ENCODE peak calls at places on chromosomes 5 and 9, in four cellular contexts. R is IMR-90, S is K562, U is GM12878. Y is an unnamed sample.

GRCh38 chr5:149069711-149070110 is 6.8 kb upstream of the SH3TC2 start:
- DNase-seq in R (no peak), S (no peak), U (no peak), Y (no peak)

GRCh38 chr9:133701321-133701980 is 36.7 kb downstream of the SARDH start:
- DNase-seq in S (no peak), U (no peak), R (no peak), Y (no peak)

GRCh38 chr5:172885594-172886340 is 51.7 kb downstream of the ERGIC1 start:
- DNase-seq in S (no peak), U (no peak), R (no peak), Y (no peak)

GRCh38 chr9:115018547-115019435 is 88.4 kb upstream of the TNFSF8 start:
- DNase-seq in U (no peak), S (no peak), R (peak; percentile 97), Y (no peak)

GRCh38 chr5:42991477-42992034 is 48.6 kb downstream of the ANXA2R start:
- DNase-seq in U (no peak), R (peak; percentile 24), S (no peak), Y (no peak)

GRCh38 chr9:89359018-89359417 is 40.7 kb downstream of the SECISBP2 start:
- DNase-seq in S (no peak), R (no peak), U (no peak), Y (peak; percentile 28)

GRCh38 chr9:120438111-120438510 is 141.9 kb downstream of the CDK5RAP2 start:
- DNase-seq in R (peak; percentile 41), S (no peak), U (no peak), Y (peak; percentile 70)

GRCh38 chr9:108665856-108666784 is 189.7 kb downstream of the ACTL7B start:
- DNase-seq in R (peak; percentile 2), S (no peak), U (no peak), Y (no peak)

GRCh38 chr5:61623401-61624069 is 291.5 kb downstream of the ZSWIM6 start:
- DNase-seq in R (no peak), U (no peak), S (peak; percentile 17), Y (peak; percentile 21)

GRCh38 chr9:124414612-124415011 is 630 bp downstream of the PSMB7 start:
- DNase-seq in S (no peak), R (no peak), U (no peak), Y (peak; percentile 17)

GRCh38 chr9:107397076-107398049 is 92.2 kb downstream of the KLF4 start:
- DNase-seq in R (peak; percentile 37), U (no peak), S (no peak), Y (no peak)

GRCh38 chr5:139650689-139651501 is 2.7 kb downstream of the CXXC5 start:
- DNase-seq in R (no peak), U (no peak), S (peak; percentile 54), Y (no peak)

GRCh38 chr5:139653616-139654015 is 5.5 kb downstream of the CXXC5 start:
- DNase-seq in R (no peak), S (peak; percentile 7), U (no peak), Y (no peak)

GRCh38 chr5:139651502-139651862 is 3.3 kb downstream of the CXXC5 start:
- DNase-seq in R (no peak), S (no peak), U (no peak), Y (no peak)

GRCh38 chr5:139652788-139653241 is 4.7 kb downstream of the CXXC5 start:
- DNase-seq in U (no peak), S (peak; percentile 22), R (no peak), Y (no peak)

GRCh38 chr5:139651863-139652787 is 4.0 kb downstream of the CXXC5 start:
- DNase-seq in U (peak; percentile 85), S (peak; percentile 87), R (peak; percentile 94), Y (peak; percentile 73)
- TF ChIP-seq FOS in U (no peak), S (no peak), R (peak; percentile 14), Y (no peak)

DNA sequence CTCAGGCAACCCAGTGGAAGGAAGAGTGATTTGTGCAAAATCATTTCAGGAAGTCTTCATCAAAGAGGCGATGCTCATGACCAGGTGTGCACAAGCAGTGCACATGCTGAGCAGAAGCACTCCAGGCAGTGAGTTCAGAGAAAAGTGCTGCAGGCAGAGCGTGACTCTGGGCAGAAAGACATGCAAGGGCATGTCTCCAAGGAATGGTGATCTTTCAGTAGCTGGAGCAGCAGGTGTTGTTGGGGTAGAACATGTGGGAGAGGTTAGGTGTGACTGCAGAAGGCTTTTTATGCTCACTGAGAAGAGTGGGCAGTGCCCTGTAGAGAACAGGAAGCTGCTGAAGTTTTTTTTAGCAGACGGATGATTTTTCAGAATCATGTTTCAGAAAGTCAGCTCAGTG is 545.5 kb upstream of the TLE4 start:
- DNase-seq in U (peak; percentile 41), R (no peak), S (no peak), Y (peak; percentile 2)
- TF ChIP-seq FOS in U (no peak), R (no peak), S (no peak), Y (no peak)

DNA sequence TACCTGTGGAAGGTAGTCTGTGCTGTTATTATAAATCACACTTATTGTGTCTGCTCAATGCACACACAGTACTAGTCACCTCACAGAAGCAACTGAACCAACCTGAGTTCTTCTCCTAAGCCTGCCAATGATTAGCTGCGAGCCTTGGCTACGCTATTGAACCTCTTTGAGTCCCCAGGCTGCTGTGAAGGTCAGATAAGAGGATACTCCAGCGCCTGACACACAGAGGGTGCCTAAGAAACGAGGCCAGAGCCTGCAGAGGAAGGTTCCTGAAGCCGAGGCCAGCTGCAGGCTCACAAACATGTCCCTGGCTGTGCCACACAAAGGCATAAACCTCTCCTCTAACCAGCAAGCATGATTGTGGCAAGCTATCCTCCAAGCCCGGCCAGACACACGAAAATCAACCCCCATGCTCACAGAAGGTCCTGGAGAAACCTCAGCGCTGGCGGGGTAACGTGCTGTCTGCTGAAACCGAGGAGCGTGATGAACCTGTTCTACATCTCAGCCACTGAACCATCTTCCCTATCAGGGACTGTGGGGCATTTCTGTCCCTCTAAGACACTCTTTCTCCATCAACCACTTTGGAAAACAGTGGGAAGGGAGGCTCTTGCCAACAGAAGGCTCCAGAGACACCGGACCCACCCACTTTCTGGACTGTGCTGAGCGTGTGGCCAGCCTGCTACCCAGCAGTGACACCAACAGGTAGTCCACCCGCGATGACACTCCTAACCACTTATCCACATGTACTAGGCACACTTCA is 53.2 kb upstream of the SLC25A51 start:
- DNase-seq in R (no peak), U (no peak), S (peak; percentile 58), Y (no peak)
- TF ChIP-seq FOS in R (no peak), U (no peak), S (no peak), Y (no peak)

GRCh38 chr5:153352685-153353219 is 137.7 kb upstream of the GRIA1 start:
- DNase-seq in R (no peak), U (peak; percentile 44), S (no peak), Y (no peak)
- TF ChIP-seq FOS in R (no peak), U (no peak), S (no peak), Y (no peak)

GRCh38 chr5:16726538-16726946 is 109.7 kb upstream of the RETREG1 start:
- DNase-seq in R (peak; percentile 28), U (peak; percentile 12), S (no peak), Y (peak; percentile 93)
- TF ChIP-seq FOS in R (no peak), U (no peak), S (no peak), Y (peak; percentile 18)

GRCh38 chr9:69933445-69933844 is 110.2 kb upstream of the MAMDC2 start:
- DNase-seq in S (no peak), R (no peak), U (no peak), Y (no peak)

GRCh38 chr9:69932901-69933300 is 110.7 kb upstream of the MAMDC2 start:
- DNase-seq in S (peak; percentile 6), R (no peak), U (no peak), Y (peak; percentile 44)

GRCh38 chr9:69937830-69938535 is 105.7 kb upstream of the MAMDC2 start:
- DNase-seq in S (no peak), R (no peak), U (no peak), Y (no peak)

GRCh38 chr9:69937358-69937757 is 106.3 kb upstream of the MAMDC2 start:
- DNase-seq in S (no peak), R (peak; percentile 47), U (no peak), Y (no peak)

DNA sequence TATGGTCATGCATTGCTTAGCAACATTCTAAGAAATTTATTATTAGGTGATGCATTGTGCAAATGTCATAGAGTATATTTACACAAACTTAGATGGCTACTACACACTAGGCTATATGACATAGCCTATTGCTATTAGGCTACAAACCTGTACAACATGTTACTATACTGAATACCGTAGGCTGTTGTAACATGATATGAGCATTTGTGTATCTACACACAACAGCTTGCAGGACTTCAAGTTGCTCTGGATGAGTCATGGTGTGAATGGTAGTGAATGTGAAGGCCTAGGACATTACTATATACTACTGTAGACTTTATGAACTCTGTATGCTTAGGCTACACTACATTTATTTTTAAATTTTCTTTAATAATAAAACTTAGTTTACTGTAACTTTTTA is 107.2 kb upstream of the MAMDC2 start:
- DNase-seq in R (peak; percentile 93), U (no peak), S (peak; percentile 8), Y (no peak)
- TF ChIP-seq FOS in R (peak; percentile 77), U (no peak), S (no peak), Y (peak; percentile 54)

GRCh38 chr5:73339165-73339564 is 109.4 kb downstream of the FOXD1 start:
- DNase-seq in R (no peak), S (no peak), U (no peak), Y (no peak)
- TF ChIP-seq FOS in R (no peak), S (no peak), U (no peak), Y (no peak)

GRCh38 chr5:165502893-165503696 is 1997.7 kb downstream of the MAT2B start:
- DNase-seq in R (peak; percentile 18), U (no peak), S (no peak), Y (peak; percentile 10)
- TF ChIP-seq FOS in R (no peak), U (no peak), S (no peak), Y (no peak)

GRCh38 chr9:82035332-82035731 is 46.8 kb downstream of the SPATA31D1 start:
- DNase-seq in U (no peak), S (no peak), R (peak; percentile 72), Y (no peak)

GRCh38 chr9:82036101-82036500 is 47.5 kb downstream of the SPATA31D1 start:
- DNase-seq in U (no peak), S (no peak), R (no peak), Y (no peak)

GRCh38 chr9:82037126-82037525 is 48.6 kb downstream of the SPATA31D1 start:
- DNase-seq in S (no peak), U (no peak), R (no peak), Y (no peak)

DNA sequence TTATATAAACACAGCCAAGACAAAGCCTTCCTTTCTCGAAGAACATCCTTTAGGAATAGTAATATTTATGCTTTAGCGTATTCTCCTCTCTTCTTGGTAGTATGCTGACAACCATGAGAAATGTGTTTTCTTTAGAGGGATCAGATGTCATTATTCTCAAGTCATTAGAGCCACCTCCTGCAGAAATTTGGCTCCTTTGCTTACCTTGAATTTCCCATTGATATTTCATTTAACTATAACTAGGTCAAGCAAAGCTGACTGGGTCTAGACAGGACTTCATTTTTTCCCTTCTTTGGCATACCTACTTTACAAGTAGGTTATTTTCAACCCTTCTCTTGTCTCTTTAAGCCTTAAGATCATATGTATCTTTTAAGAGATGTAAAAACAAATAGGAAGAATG is 50.3 kb downstream of the SPATA31D1 start:
- DNase-seq in R (no peak), U (no peak), S (no peak), Y (no peak)
- TF ChIP-seq FOS in R (no peak), U (no peak), S (no peak), Y (no peak)